ENCODE peak calls at places on chromosome 12, in nine cellular contexts. One of them, this sample, is unnamed.

GRCh38 chr12:57521475-57522018 is 1.1 kb upstream of the MBD6 start:
- DNase-seq in A673: no peak
- DNase-seq in upper lobe of right lung: peak; percentile 77
- DNase-seq in right lobe of liver: peak; percentile 42
- DNase-seq in fibroblast of lung: peak; percentile 59
- DNase-seq in heart left ventricle: no peak
- DNase-seq in AG10803: peak; percentile 52
- DNase-seq in transverse colon: peak; percentile 58
- DNase-seq in astrocyte: peak; percentile 47
- DNase-seq in this sample: no peak

GRCh38 chr12:2460051-2460450 is 334.7 kb upstream of the FKBP4 start:
- DNase-seq in AG10803: no peak
- DNase-seq in heart left ventricle: no peak
- DNase-seq in fibroblast of lung: peak; percentile 13
- DNase-seq in transverse colon: no peak
- DNase-seq in A673: no peak
- DNase-seq in astrocyte: peak; percentile 3
- DNase-seq in upper lobe of right lung: no peak
- DNase-seq in right lobe of liver: no peak
- DNase-seq in this sample: peak; percentile 39

GRCh38 chr12:123041811-123042655 is 61.6 kb downstream of the ARL6IP4 start:
- DNase-seq in right lobe of liver: no peak
- DNase-seq in transverse colon: peak; percentile 48
- DNase-seq in astrocyte: peak; percentile 25
- DNase-seq in AG10803: no peak
- DNase-seq in A673: no peak
- DNase-seq in upper lobe of right lung: no peak
- DNase-seq in heart left ventricle: no peak
- DNase-seq in fibroblast of lung: peak; percentile 42
- DNase-seq in this sample: no peak

GRCh38 chr12:106487664-106488063 is 95.1 kb upstream of the RFX4 start:
- DNase-seq in astrocyte: no peak
- DNase-seq in right lobe of liver: no peak
- DNase-seq in upper lobe of right lung: no peak
- DNase-seq in heart left ventricle: no peak
- DNase-seq in transverse colon: no peak
- DNase-seq in fibroblast of lung: no peak
- DNase-seq in A673: no peak
- DNase-seq in AG10803: no peak
- DNase-seq in this sample: no peak

GRCh38 chr12:128570191-128571065 is 253.3 kb downstream of the SLC15A4 start:
- DNase-seq in right lobe of liver: no peak
- DNase-seq in A673: no peak
- DNase-seq in AG10803: no peak
- DNase-seq in transverse colon: peak; percentile 14
- DNase-seq in astrocyte: no peak
- DNase-seq in heart left ventricle: no peak
- DNase-seq in upper lobe of right lung: no peak
- DNase-seq in fibroblast of lung: no peak
- DNase-seq in this sample: no peak

GRCh38 chr12:89846473-89846872 is 137.8 kb upstream of the ATP2B1 start:
- DNase-seq in fibroblast of lung: no peak
- DNase-seq in AG10803: no peak
- DNase-seq in right lobe of liver: no peak
- DNase-seq in upper lobe of right lung: no peak
- DNase-seq in transverse colon: no peak
- DNase-seq in A673: no peak
- DNase-seq in heart left ventricle: no peak
- DNase-seq in astrocyte: no peak
- DNase-seq in this sample: no peak

GRCh38 chr12:11758838-11759509 is 109.5 kb downstream of the ETV6 start:
- DNase-seq in AG10803: no peak
- DNase-seq in fibroblast of lung: peak; percentile 60
- DNase-seq in transverse colon: peak; percentile 72
- DNase-seq in upper lobe of right lung: no peak
- DNase-seq in right lobe of liver: peak; percentile 45
- DNase-seq in astrocyte: peak; percentile 36
- DNase-seq in A673: no peak
- DNase-seq in heart left ventricle: no peak
- DNase-seq in this sample: no peak

GRCh38 chr12:66405395-66405794 is 103.1 kb downstream of the HELB start:
- DNase-seq in transverse colon: no peak
- DNase-seq in A673: no peak
- DNase-seq in heart left ventricle: no peak
- DNase-seq in fibroblast of lung: peak; percentile 70
- DNase-seq in upper lobe of right lung: no peak
- DNase-seq in AG10803: peak; percentile 42
- DNase-seq in right lobe of liver: no peak
- DNase-seq in astrocyte: peak; percentile 52
- DNase-seq in this sample: no peak

GRCh38 chr12:123034865-123035264 is 54.4 kb downstream of the ARL6IP4 start:
- DNase-seq in astrocyte: peak; percentile 58
- DNase-seq in A673: peak; percentile 46
- DNase-seq in AG10803: peak; percentile 50
- DNase-seq in right lobe of liver: no peak
- DNase-seq in transverse colon: no peak
- DNase-seq in upper lobe of right lung: no peak
- DNase-seq in fibroblast of lung: peak; percentile 72
- DNase-seq in heart left ventricle: no peak
- DNase-seq in this sample: no peak

GRCh38 chr12:82910246-82910893 is 223.7 kb downstream of the TMTC2 start:
- DNase-seq in A673: no peak
- DNase-seq in astrocyte: no peak
- DNase-seq in right lobe of liver: no peak
- DNase-seq in transverse colon: no peak
- DNase-seq in fibroblast of lung: no peak
- DNase-seq in heart left ventricle: no peak
- DNase-seq in upper lobe of right lung: no peak
- DNase-seq in AG10803: no peak
- DNase-seq in this sample: no peak

GRCh38 chr12:116143883-116144266 is 133.6 kb downstream of the MED13L start:
- DNase-seq in transverse colon: no peak
- DNase-seq in astrocyte: peak; percentile 84
- DNase-seq in A673: peak; percentile 48
- DNase-seq in fibroblast of lung: peak; percentile 89
- DNase-seq in right lobe of liver: no peak
- DNase-seq in heart left ventricle: no peak
- DNase-seq in AG10803: peak; percentile 81
- DNase-seq in upper lobe of right lung: no peak
- DNase-seq in this sample: no peak

GRCh38 chr12:85803923-85804322 is 32.3 kb downstream of the RASSF9 start:
- DNase-seq in heart left ventricle: no peak
- DNase-seq in transverse colon: no peak
- DNase-seq in right lobe of liver: no peak
- DNase-seq in astrocyte: no peak
- DNase-seq in upper lobe of right lung: no peak
- DNase-seq in AG10803: no peak
- DNase-seq in fibroblast of lung: no peak
- DNase-seq in A673: no peak
- DNase-seq in this sample: no peak

GRCh38 chr12:42790761-42791151 is 201.2 kb upstream of the PRICKLE1 start:
- DNase-seq in transverse colon: peak; percentile 9
- DNase-seq in upper lobe of right lung: no peak
- DNase-seq in heart left ventricle: no peak
- DNase-seq in astrocyte: peak; percentile 98
- DNase-seq in AG10803: peak; percentile 38
- DNase-seq in fibroblast of lung: peak; percentile 99
- DNase-seq in right lobe of liver: no peak
- DNase-seq in A673: no peak
- DNase-seq in this sample: peak; percentile 2

GRCh38 chr12:1840561-1840960 is 20.2 kb downstream of the LRTM2 start:
- DNase-seq in fibroblast of lung: no peak
- DNase-seq in AG10803: no peak
- DNase-seq in heart left ventricle: peak; percentile 2
- DNase-seq in A673: no peak
- DNase-seq in right lobe of liver: no peak
- DNase-seq in astrocyte: no peak
- DNase-seq in upper lobe of right lung: peak; percentile 49
- DNase-seq in transverse colon: no peak
- DNase-seq in this sample: no peak

GRCh38 chr12:108150436-108150835 is 21.3 kb downstream of the WSCD2 start:
- DNase-seq in transverse colon: no peak
- DNase-seq in astrocyte: no peak
- DNase-seq in heart left ventricle: no peak
- DNase-seq in right lobe of liver: no peak
- DNase-seq in upper lobe of right lung: no peak
- DNase-seq in fibroblast of lung: no peak
- DNase-seq in AG10803: no peak
- DNase-seq in A673: no peak
- DNase-seq in this sample: no peak

DNA sequence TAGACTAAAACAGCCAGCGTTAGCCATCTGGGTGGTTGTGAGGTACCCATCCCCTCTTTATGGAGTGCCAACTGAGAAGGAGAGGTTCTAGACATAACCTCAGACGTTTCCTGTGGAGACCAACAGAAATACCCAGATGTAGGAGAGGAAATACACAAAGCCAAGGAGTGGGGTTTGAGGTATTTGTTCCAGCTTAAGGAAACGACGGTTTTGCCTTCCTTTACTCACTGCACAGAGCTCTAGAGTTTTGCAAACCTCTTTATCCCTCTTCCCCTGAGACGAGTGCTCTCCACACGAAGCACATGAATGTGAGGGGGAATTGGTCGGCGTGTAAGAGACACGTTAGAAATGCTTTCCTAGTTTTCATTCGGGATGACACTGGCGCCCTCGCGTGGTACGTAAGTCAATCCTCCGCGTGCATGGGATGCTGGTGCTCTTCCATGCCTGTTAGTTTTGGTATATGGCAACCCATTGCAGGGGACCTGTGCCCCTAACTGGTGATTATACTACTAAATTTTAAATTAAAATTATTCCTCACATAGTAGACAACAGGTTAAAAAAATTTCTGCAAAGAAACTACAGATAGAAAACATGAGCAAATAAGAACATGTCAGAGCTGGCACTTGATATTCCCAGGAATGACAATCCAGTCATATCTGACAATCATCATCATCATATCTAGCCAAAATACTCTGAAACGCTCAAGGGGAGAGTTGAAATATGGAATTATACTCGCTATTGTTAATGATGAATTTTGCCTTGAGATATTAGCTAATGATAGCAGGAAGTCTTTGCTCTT is 121.7 kb downstream of the PPM1H start:
- DNase-seq in heart left ventricle: peak; percentile 76
- DNase-seq in upper lobe of right lung: peak; percentile 77
- DNase-seq in AG10803: peak; percentile 75
- DNase-seq in astrocyte: peak; percentile 48
- DNase-seq in right lobe of liver: peak; percentile 58
- DNase-seq in A673: peak; percentile 85
- DNase-seq in transverse colon: peak; percentile 45
- DNase-seq in fibroblast of lung: peak; percentile 66
- DNase-seq in this sample: peak; percentile 87
- H3K4me3 ChIP-seq in heart left ventricle: no peak overlapping the region
- H3K4me3 ChIP-seq in upper lobe of right lung: peak overlapping the region; percentile 25
- H3K4me3 ChIP-seq in AG10803: peak overlapping the region; percentile 31
- H3K4me3 ChIP-seq in astrocyte: no peak overlapping the region
- H3K4me3 ChIP-seq in right lobe of liver: no peak overlapping the region
- H3K4me3 ChIP-seq in A673: no peak overlapping the region
- H3K4me3 ChIP-seq in transverse colon: no peak overlapping the region
- H3K4me3 ChIP-seq in fibroblast of lung: no peak overlapping the region
- H3K4me3 ChIP-seq in this sample: peak overlapping the region; percentile 15

DNA sequence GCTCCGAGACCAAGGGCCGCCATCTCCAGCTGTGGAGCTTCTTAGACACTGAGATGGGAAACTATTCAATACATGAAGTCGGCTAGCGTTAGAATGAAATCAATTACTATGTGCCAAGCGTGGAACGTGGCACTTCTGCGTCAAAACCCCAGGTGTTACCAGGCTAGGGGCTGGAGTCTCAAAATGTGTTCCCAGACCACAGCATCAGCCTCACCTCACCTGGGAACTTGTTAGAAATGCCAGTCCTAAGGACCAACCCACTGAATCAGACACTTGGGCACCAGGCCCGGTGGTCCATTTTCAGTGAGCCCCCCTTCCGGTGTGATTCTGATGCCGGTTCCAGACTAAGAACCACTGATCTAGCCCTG is 5.0 kb upstream of the SETD1B start:
- DNase-seq in AG10803: no peak
- DNase-seq in astrocyte: no peak
- DNase-seq in upper lobe of right lung: no peak
- DNase-seq in fibroblast of lung: no peak
- DNase-seq in transverse colon: peak; percentile 13
- DNase-seq in right lobe of liver: no peak
- DNase-seq in heart left ventricle: peak; percentile 30
- DNase-seq in A673: no peak
- DNase-seq in this sample: no peak
- H3K4me3 ChIP-seq in AG10803: peak overlapping the region; percentile 66
- H3K4me3 ChIP-seq in astrocyte: peak overlapping the region; percentile 46
- H3K4me3 ChIP-seq in upper lobe of right lung: peak overlapping the region; percentile 71
- H3K4me3 ChIP-seq in fibroblast of lung: peak overlapping the region; percentile 45
- H3K4me3 ChIP-seq in transverse colon: peak overlapping the region; percentile 84
- H3K4me3 ChIP-seq in right lobe of liver: peak overlapping the region; percentile 65
- H3K4me3 ChIP-seq in heart left ventricle: peak overlapping the region; percentile 74
- H3K4me3 ChIP-seq in A673: peak overlapping the region; percentile 39
- H3K4me3 ChIP-seq in this sample: peak overlapping the region; percentile 57

GRCh38 chr12:14776236-14776959 is 26.9 kb downstream of the WBP11 start:
- DNase-seq in A673: peak; percentile 22
- DNase-seq in fibroblast of lung: no peak
- DNase-seq in heart left ventricle: no peak
- DNase-seq in right lobe of liver: no peak
- DNase-seq in transverse colon: no peak
- DNase-seq in upper lobe of right lung: no peak
- DNase-seq in AG10803: peak; percentile 9
- DNase-seq in astrocyte: no peak
- DNase-seq in this sample: no peak
- H3K4me3 ChIP-seq in A673: no peak overlapping the region
- H3K4me3 ChIP-seq in fibroblast of lung: peak overlapping the region; percentile 61
- H3K4me3 ChIP-seq in heart left ventricle: peak overlapping the region; percentile 82
- H3K4me3 ChIP-seq in right lobe of liver: no peak overlapping the region
- H3K4me3 ChIP-seq in transverse colon: no peak overlapping the region
- H3K4me3 ChIP-seq in upper lobe of right lung: peak overlapping the region; percentile 78
- H3K4me3 ChIP-seq in AG10803: peak overlapping the region; percentile 94
- H3K4me3 ChIP-seq in astrocyte: no peak overlapping the region
- H3K4me3 ChIP-seq in this sample: no peak overlapping the region

DNA sequence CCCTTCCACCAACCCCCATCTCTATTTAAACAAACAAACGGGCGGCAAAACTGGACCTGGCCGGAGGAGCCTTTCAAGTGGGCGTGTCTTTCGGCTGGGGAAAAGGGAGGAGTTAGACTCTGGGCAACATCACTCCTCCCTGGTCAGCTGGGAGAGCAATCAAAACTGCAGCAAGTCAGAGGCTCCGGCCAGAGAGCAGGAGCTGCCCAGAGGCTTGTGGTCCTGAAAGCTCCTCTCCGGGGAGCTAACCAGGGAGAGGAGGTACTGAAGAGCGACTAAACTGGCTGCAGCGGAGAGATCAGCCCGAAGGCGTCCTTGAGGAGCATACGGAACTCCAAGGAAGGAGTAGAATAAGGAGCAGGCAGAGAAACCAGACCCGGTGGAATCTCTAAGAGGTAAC is at the start of gene NEUROD4:
- DNase-seq in heart left ventricle: peak; percentile 61
- DNase-seq in right lobe of liver: peak; percentile 33
- DNase-seq in astrocyte: peak; percentile 60
- DNase-seq in transverse colon: no peak
- DNase-seq in AG10803: peak; percentile 50
- DNase-seq in fibroblast of lung: peak; percentile 70
- DNase-seq in upper lobe of right lung: peak; percentile 78
- DNase-seq in A673: peak; percentile 5
- DNase-seq in this sample: no peak
- H3K4me3 ChIP-seq in heart left ventricle: no peak within 1 kb of the TSS
- H3K4me3 ChIP-seq in right lobe of liver: no peak within 1 kb of the TSS
- H3K4me3 ChIP-seq in astrocyte: no peak within 1 kb of the TSS
- H3K4me3 ChIP-seq in transverse colon: no peak within 1 kb of the TSS
- H3K4me3 ChIP-seq in AG10803: no peak within 1 kb of the TSS
- H3K4me3 ChIP-seq in fibroblast of lung: no peak within 1 kb of the TSS
- H3K4me3 ChIP-seq in upper lobe of right lung: no peak within 1 kb of the TSS
- H3K4me3 ChIP-seq in A673: no peak within 1 kb of the TSS
- H3K4me3 ChIP-seq in this sample: no peak within 1 kb of the TSS